ENCODE peak calls at places on chromosomes 3 and 15, in eight cellular contexts. One of them, this sample, is unnamed.
A peak's percentile ranks its signal among the peaks of the same experiment; 100 is the strongest.

GRCh38 chr3:98814799-98815450 is 51.8 kb downstream of the ST3GAL6 start:
- DNase-seq in OCI-LY7: no peak
- DNase-seq in midbrain: no peak
- DNase-seq in GM04504: no peak
- DNase-seq in stomach: no peak
- DNase-seq in NCI-H1105 treated with DMSO at 0.1 percent for 48 hours: no peak
- DNase-seq in A549: peak; percentile 53
- DNase-seq in GOT3: no peak
- DNase-seq in this sample: no peak

GRCh38 chr3:87088984-87089841 is 98.3 kb upstream of the VGLL3 start:
- DNase-seq in midbrain: peak; percentile 88
- DNase-seq in A549: peak; percentile 87
- DNase-seq in GM04504: peak; percentile 81
- DNase-seq in OCI-LY7: no peak
- DNase-seq in NCI-H1105 treated with DMSO at 0.1 percent for 48 hours: no peak
- DNase-seq in GOT3: peak; percentile 38
- DNase-seq in stomach: peak; percentile 36
- DNase-seq in this sample: no peak

GRCh38 chr15:69679623-69680228 is 227.1 kb downstream of the RPLP1 start:
- DNase-seq in OCI-LY7: no peak
- DNase-seq in NCI-H1105 treated with DMSO at 0.1 percent for 48 hours: no peak
- DNase-seq in stomach: no peak
- DNase-seq in GOT3: no peak
- DNase-seq in GM04504: no peak
- DNase-seq in midbrain: no peak
- DNase-seq in A549: no peak
- DNase-seq in this sample: no peak

GRCh38 chr3:184332370-184333090 is 4.9 kb upstream of the FAM131A start:
- DNase-seq in GOT3: no peak
- DNase-seq in stomach: no peak
- DNase-seq in NCI-H1105 treated with DMSO at 0.1 percent for 48 hours: no peak
- DNase-seq in midbrain: no peak
- DNase-seq in GM04504: peak; percentile 76
- DNase-seq in A549: no peak
- DNase-seq in OCI-LY7: no peak
- DNase-seq in this sample: no peak

GRCh38 chr3:185937689-185938374 is at the start of gene TRA2B:
- DNase-seq in A549: peak; percentile 97
- DNase-seq in GM04504: peak; percentile 95
- DNase-seq in GOT3: peak; percentile 97
- DNase-seq in OCI-LY7: peak; percentile 98
- DNase-seq in midbrain: peak; percentile 99
- DNase-seq in stomach: peak; percentile 99
- DNase-seq in NCI-H1105 treated with DMSO at 0.1 percent for 48 hours: peak; percentile 99
- DNase-seq in this sample: peak; percentile 90

GRCh38 chr3:102087236-102087635 is 237.9 kb downstream of the NFKBIZ start:
- DNase-seq in GM04504: no peak
- DNase-seq in GOT3: no peak
- DNase-seq in midbrain: no peak
- DNase-seq in stomach: no peak
- DNase-seq in OCI-LY7: peak; percentile 4
- DNase-seq in A549: no peak
- DNase-seq in NCI-H1105 treated with DMSO at 0.1 percent for 48 hours: no peak
- DNase-seq in this sample: no peak

GRCh38 chr3:13015286-13016082 is 57.7 kb downstream of the IQSEC1 start:
- DNase-seq in GM04504: no peak
- DNase-seq in NCI-H1105 treated with DMSO at 0.1 percent for 48 hours: no peak
- DNase-seq in A549: no peak
- DNase-seq in stomach: peak; percentile 41
- DNase-seq in OCI-LY7: peak; percentile 85
- DNase-seq in GOT3: no peak
- DNase-seq in midbrain: no peak
- DNase-seq in this sample: no peak

GRCh38 chr3:53880396-53881345 is 1.3 kb downstream of the ACTR8 start:
- DNase-seq in stomach: no peak
- DNase-seq in midbrain: no peak
- DNase-seq in OCI-LY7: no peak
- DNase-seq in GOT3: no peak
- DNase-seq in A549: no peak
- DNase-seq in GM04504: no peak
- DNase-seq in NCI-H1105 treated with DMSO at 0.1 percent for 48 hours: no peak
- DNase-seq in this sample: no peak

GRCh38 chr15:90087454-90088154 is 14.7 kb downstream of the IDH2 start:
- DNase-seq in A549: peak; percentile 85
- DNase-seq in GM04504: no peak
- DNase-seq in midbrain: no peak
- DNase-seq in GOT3: no peak
- DNase-seq in OCI-LY7: peak; percentile 41
- DNase-seq in NCI-H1105 treated with DMSO at 0.1 percent for 48 hours: no peak
- DNase-seq in stomach: no peak
- DNase-seq in this sample: no peak

GRCh38 chr15:28929200-28929599 is 43.4 kb downstream of the APBA2 start:
- DNase-seq in A549: no peak
- DNase-seq in NCI-H1105 treated with DMSO at 0.1 percent for 48 hours: no peak
- DNase-seq in midbrain: no peak
- DNase-seq in stomach: no peak
- DNase-seq in GOT3: no peak
- DNase-seq in OCI-LY7: no peak
- DNase-seq in GM04504: no peak
- DNase-seq in this sample: no peak

GRCh38 chr3:133130168-133130567 is 92.0 kb downstream of the TMEM108 start:
- DNase-seq in stomach: no peak
- DNase-seq in NCI-H1105 treated with DMSO at 0.1 percent for 48 hours: no peak
- DNase-seq in GM04504: no peak
- DNase-seq in GOT3: no peak
- DNase-seq in A549: no peak
- DNase-seq in OCI-LY7: no peak
- DNase-seq in midbrain: no peak
- DNase-seq in this sample: no peak